ENCODE peak calls at places on chromosomes 2 and 18, in eight cellular contexts. One of them, this sample, is unnamed.

GRCh38 chr2:8554296-8554806 is 127.5 kb upstream of the ID2 start:
- DNase-seq in M059J: no peak
- DNase-seq in activated T-helper 1 cell treated with anti-CD3 and anti-CD28 coated beads, Interleukin-2, amount 50 U/mL, for 16 hours: no peak
- DNase-seq in fibroblast of the aortic adventitia: no peak
- DNase-seq in pancreas: no peak
- DNase-seq in gastrocnemius medialis: peak; percentile 5
- DNase-seq in H9: peak; percentile 5
- DNase-seq in GM10248: no peak
- DNase-seq in this sample: no peak

GRCh38 chr2:187500585-187501359 is 52.7 kb upstream of the CALCRL start:
- DNase-seq in M059J: peak; percentile 79
- DNase-seq in activated T-helper 1 cell treated with anti-CD3 and anti-CD28 coated beads, Interleukin-2, amount 50 U/mL, for 16 hours: no peak
- DNase-seq in fibroblast of the aortic adventitia: peak; percentile 82
- DNase-seq in pancreas: no peak
- DNase-seq in gastrocnemius medialis: no peak
- DNase-seq in H9: peak; percentile 35
- DNase-seq in GM10248: no peak
- DNase-seq in this sample: no peak

GRCh38 chr2:52594036-52594435 is 1173.6 kb upstream of the CHAC2 start:
- DNase-seq in M059J: no peak
- DNase-seq in activated T-helper 1 cell treated with anti-CD3 and anti-CD28 coated beads, Interleukin-2, amount 50 U/mL, for 16 hours: no peak
- DNase-seq in fibroblast of the aortic adventitia: no peak
- DNase-seq in pancreas: no peak
- DNase-seq in gastrocnemius medialis: no peak
- DNase-seq in H9: no peak
- DNase-seq in GM10248: no peak
- DNase-seq in this sample: no peak

GRCh38 chr18:44093253-44093652 is 587.4 kb upstream of the SETBP1 start:
- DNase-seq in M059J: no peak
- DNase-seq in activated T-helper 1 cell treated with anti-CD3 and anti-CD28 coated beads, Interleukin-2, amount 50 U/mL, for 16 hours: no peak
- DNase-seq in fibroblast of the aortic adventitia: peak; percentile 50
- DNase-seq in pancreas: no peak
- DNase-seq in gastrocnemius medialis: no peak
- DNase-seq in H9: no peak
- DNase-seq in GM10248: no peak
- DNase-seq in this sample: no peak

GRCh38 chr2:172970660-172971059 is 105.0 kb upstream of the MAP3K20 start:
- DNase-seq in M059J: peak; percentile 37
- DNase-seq in activated T-helper 1 cell treated with anti-CD3 and anti-CD28 coated beads, Interleukin-2, amount 50 U/mL, for 16 hours: no peak
- DNase-seq in fibroblast of the aortic adventitia: no peak
- DNase-seq in pancreas: no peak
- DNase-seq in gastrocnemius medialis: no peak
- DNase-seq in H9: no peak
- DNase-seq in GM10248: no peak
- DNase-seq in this sample: no peak

GRCh38 chr2:145617906-145618305 is 1098.0 kb upstream of the ZEB2 start:
- DNase-seq in M059J: peak; percentile 7
- DNase-seq in activated T-helper 1 cell treated with anti-CD3 and anti-CD28 coated beads, Interleukin-2, amount 50 U/mL, for 16 hours: no peak
- DNase-seq in fibroblast of the aortic adventitia: peak; percentile 59
- DNase-seq in pancreas: no peak
- DNase-seq in gastrocnemius medialis: no peak
- DNase-seq in H9: no peak
- DNase-seq in GM10248: no peak
- DNase-seq in this sample: no peak

GRCh38 chr2:39954346-39954745 is 175.3 kb upstream of the THUMPD2 start:
- DNase-seq in M059J: peak; percentile 36
- DNase-seq in activated T-helper 1 cell treated with anti-CD3 and anti-CD28 coated beads, Interleukin-2, amount 50 U/mL, for 16 hours: no peak
- DNase-seq in fibroblast of the aortic adventitia: peak; percentile 28
- DNase-seq in pancreas: no peak
- DNase-seq in gastrocnemius medialis: no peak
- DNase-seq in H9: no peak
- DNase-seq in GM10248: no peak
- DNase-seq in this sample: no peak

GRCh38 chr2:23926289-23926749 is 604 bp downstream of the ATAD2B start:
- DNase-seq in M059J: peak; percentile 39
- DNase-seq in activated T-helper 1 cell treated with anti-CD3 and anti-CD28 coated beads, Interleukin-2, amount 50 U/mL, for 16 hours: no peak
- DNase-seq in fibroblast of the aortic adventitia: no peak
- DNase-seq in pancreas: no peak
- DNase-seq in gastrocnemius medialis: peak; percentile 26
- DNase-seq in H9: peak; percentile 46
- DNase-seq in GM10248: peak; percentile 36
- DNase-seq in this sample: no peak

GRCh38 chr2:172234716-172235661 is 132.3 kb upstream of the DLX2 start:
- DNase-seq in M059J: no peak
- DNase-seq in activated T-helper 1 cell treated with anti-CD3 and anti-CD28 coated beads, Interleukin-2, amount 50 U/mL, for 16 hours: no peak
- DNase-seq in fibroblast of the aortic adventitia: no peak
- DNase-seq in pancreas: no peak
- DNase-seq in gastrocnemius medialis: no peak
- DNase-seq in H9: peak; percentile 83
- DNase-seq in GM10248: no peak
- DNase-seq in this sample: no peak

GRCh38 chr2:29530281-29530680 is 391.1 kb downstream of the ALK start:
- DNase-seq in M059J: peak; percentile 81
- DNase-seq in activated T-helper 1 cell treated with anti-CD3 and anti-CD28 coated beads, Interleukin-2, amount 50 U/mL, for 16 hours: no peak
- DNase-seq in fibroblast of the aortic adventitia: peak; percentile 45
- DNase-seq in pancreas: no peak
- DNase-seq in gastrocnemius medialis: no peak
- DNase-seq in H9: no peak
- DNase-seq in GM10248: no peak
- DNase-seq in this sample: no peak

GRCh38 chr2:20576598-20577115 is 74.2 kb downstream of the HS1BP3 start:
- DNase-seq in M059J: peak; percentile 57
- DNase-seq in activated T-helper 1 cell treated with anti-CD3 and anti-CD28 coated beads, Interleukin-2, amount 50 U/mL, for 16 hours: no peak
- DNase-seq in fibroblast of the aortic adventitia: no peak
- DNase-seq in pancreas: no peak
- DNase-seq in gastrocnemius medialis: no peak
- DNase-seq in H9: no peak
- DNase-seq in GM10248: peak; percentile 79
- DNase-seq in this sample: no peak

GRCh38 chr2:151860613-151861146 is 32.5 kb upstream of the ARL5A start:
- DNase-seq in M059J: peak; percentile 43
- DNase-seq in activated T-helper 1 cell treated with anti-CD3 and anti-CD28 coated beads, Interleukin-2, amount 50 U/mL, for 16 hours: no peak
- DNase-seq in fibroblast of the aortic adventitia: no peak
- DNase-seq in pancreas: no peak
- DNase-seq in gastrocnemius medialis: no peak
- DNase-seq in H9: no peak
- DNase-seq in GM10248: no peak
- DNase-seq in this sample: no peak

GRCh38 chr2:144998435-144998834 is 478.5 kb upstream of the ZEB2 start:
- DNase-seq in M059J: no peak
- DNase-seq in activated T-helper 1 cell treated with anti-CD3 and anti-CD28 coated beads, Interleukin-2, amount 50 U/mL, for 16 hours: no peak
- DNase-seq in fibroblast of the aortic adventitia: no peak
- DNase-seq in pancreas: no peak
- DNase-seq in gastrocnemius medialis: no peak
- DNase-seq in H9: no peak
- DNase-seq in GM10248: no peak
- DNase-seq in this sample: no peak

GRCh38 chr2:216298719-216299118 is 73.6 kb downstream of the MARCHF4 start:
- DNase-seq in M059J: peak; percentile 88
- DNase-seq in activated T-helper 1 cell treated with anti-CD3 and anti-CD28 coated beads, Interleukin-2, amount 50 U/mL, for 16 hours: no peak
- DNase-seq in fibroblast of the aortic adventitia: peak; percentile 79
- DNase-seq in pancreas: no peak
- DNase-seq in gastrocnemius medialis: no peak
- DNase-seq in H9: no peak
- DNase-seq in GM10248: no peak
- DNase-seq in this sample: no peak

GRCh38 chr18:62118324-62118723 is 68.5 kb downstream of the PIGN start:
- DNase-seq in M059J: peak; percentile 71
- DNase-seq in activated T-helper 1 cell treated with anti-CD3 and anti-CD28 coated beads, Interleukin-2, amount 50 U/mL, for 16 hours: no peak
- DNase-seq in fibroblast of the aortic adventitia: peak; percentile 96
- DNase-seq in pancreas: no peak
- DNase-seq in gastrocnemius medialis: no peak
- DNase-seq in H9: no peak
- DNase-seq in GM10248: no peak
- DNase-seq in this sample: no peak

GRCh38 chr2:24021122-24021998 is 11.5 kb downstream of the MFSD2B start:
- DNase-seq in M059J: peak; percentile 84
- DNase-seq in activated T-helper 1 cell treated with anti-CD3 and anti-CD28 coated beads, Interleukin-2, amount 50 U/mL, for 16 hours: no peak
- DNase-seq in fibroblast of the aortic adventitia: no peak
- DNase-seq in pancreas: no peak
- DNase-seq in gastrocnemius medialis: no peak
- DNase-seq in H9: peak; percentile 85
- DNase-seq in GM10248: no peak
- DNase-seq in this sample: no peak

GRCh38 chr18:46155652-46156051 is 51.5 kb downstream of the HAUS1 start:
- DNase-seq in M059J: peak; percentile 96
- DNase-seq in activated T-helper 1 cell treated with anti-CD3 and anti-CD28 coated beads, Interleukin-2, amount 50 U/mL, for 16 hours: no peak
- DNase-seq in fibroblast of the aortic adventitia: peak; percentile 93
- DNase-seq in pancreas: no peak
- DNase-seq in gastrocnemius medialis: no peak
- DNase-seq in H9: no peak
- DNase-seq in GM10248: no peak
- DNase-seq in this sample: no peak

GRCh38 chr2:71882949-71883472 is 264.7 kb downstream of the CYP26B1 start:
- DNase-seq in M059J: peak; percentile 92
- DNase-seq in activated T-helper 1 cell treated with anti-CD3 and anti-CD28 coated beads, Interleukin-2, amount 50 U/mL, for 16 hours: no peak
- DNase-seq in fibroblast of the aortic adventitia: peak; percentile 87
- DNase-seq in pancreas: peak; percentile 72
- DNase-seq in gastrocnemius medialis: peak; percentile 99
- DNase-seq in H9: peak; percentile 22
- DNase-seq in GM10248: no peak
- DNase-seq in this sample: peak; percentile 95

GRCh38 chr2:189648846-189649529 is 12.3 kb upstream of the ASNSD1 start:
- DNase-seq in M059J: no peak
- DNase-seq in activated T-helper 1 cell treated with anti-CD3 and anti-CD28 coated beads, Interleukin-2, amount 50 U/mL, for 16 hours: no peak
- DNase-seq in fibroblast of the aortic adventitia: peak; percentile 62
- DNase-seq in pancreas: no peak
- DNase-seq in gastrocnemius medialis: no peak
- DNase-seq in H9: no peak
- DNase-seq in GM10248: no peak
- DNase-seq in this sample: no peak

GRCh38 chr18:51278045-51278649 is 80.7 kb upstream of the MEX3C start:
- DNase-seq in M059J: peak; percentile 24
- DNase-seq in activated T-helper 1 cell treated with anti-CD3 and anti-CD28 coated beads, Interleukin-2, amount 50 U/mL, for 16 hours: no peak
- DNase-seq in fibroblast of the aortic adventitia: peak; percentile 10
- DNase-seq in pancreas: peak; percentile 51
- DNase-seq in gastrocnemius medialis: no peak
- DNase-seq in H9: peak; percentile 74
- DNase-seq in GM10248: no peak
- DNase-seq in this sample: peak; percentile 22

This sample was measured in right lobe of liver.